ENCODE peak calls at places on chromosomes 5 and 9, in five cellular contexts. P, J, N, O and W are unnamed samples.

GRCh38 chr9:133954862-133955529 is 37.1 kb downstream of the VAV2 start:
- DNase-seq in P (no peak), J (no peak), N (no peak), O (no peak), W (no peak)

GRCh38 chr9:79120533-79121315 is 451.0 kb upstream of the TLE4 start:
- DNase-seq in P (peak; percentile 16), J (no peak), N (no peak), O (no peak), W (no peak)

GRCh38 chr5:133245191-133246052 is 193.6 kb downstream of the HSPA4 start:
- DNase-seq in P (peak; percentile 73), J (no peak), N (peak; percentile 99), O (no peak), W (no peak)

GRCh38 chr5:74401566-74402320 is 238.8 kb downstream of the ENC1 start:
- DNase-seq in P (no peak), J (no peak), N (no peak), O (no peak), W (no peak)

GRCh38 chr9:124290743-124291554 is 33.2 kb downstream of the NEK6 start:
- DNase-seq in P (no peak), J (no peak), N (no peak), O (no peak), W (no peak)

GRCh38 chr9:107488400-107489143 is 997 bp downstream of the KLF4 start:
- DNase-seq in P (peak; percentile 81), J (no peak), N (peak; percentile 31), O (peak; percentile 78), W (no peak)

GRCh38 chr9:134408389-134408788 is 82.1 kb downstream of the RXRA start:
- DNase-seq in P (peak; percentile 41), J (no peak), N (no peak), O (no peak), W (no peak)

GRCh38 chr9:87678650-87679355 is 47.1 kb upstream of the CTSL start:
- DNase-seq in P (peak; percentile 66), J (no peak), N (peak; percentile 62), O (peak; percentile 69), W (peak; percentile 9)

GRCh38 chr5:149636861-149637246 is 55.6 kb downstream of the ARHGEF37 start:
- DNase-seq in P (peak; percentile 82), J (peak; percentile 47), N (peak; percentile 62), O (peak; percentile 89), W (peak; percentile 34)

GRCh38 chr9:104788251-104788650 is 24.3 kb downstream of the NIPSNAP3B start:
- DNase-seq in P (no peak), J (no peak), N (no peak), O (no peak), W (no peak)

GRCh38 chr5:125302577-125302976 is 556.1 kb upstream of the ZNF608 start:
- DNase-seq in P (no peak), J (no peak), N (no peak), O (no peak), W (no peak)

GRCh38 chr9:304519-305185 is 90.0 kb downstream of the DOCK8 start:
- DNase-seq in P (no peak), J (no peak), N (no peak), O (no peak), W (no peak)

GRCh38 chr5:139287890-139288635 is 5.5 kb upstream of the MATR3 start:
- DNase-seq in P (no peak), J (no peak), N (no peak), O (no peak), W (no peak)

GRCh38 chr9:91840469-91840868 is 109.6 kb downstream of the ROR2 start:
- DNase-seq in P (no peak), J (no peak), N (no peak), O (no peak), W (no peak)

GRCh38 chr5:113025596-113025995 is 49.0 kb downstream of the DCP2 start:
- DNase-seq in P (no peak), J (no peak), N (no peak), O (no peak), W (no peak)

GRCh38 chr5:139648205-139649081 is at the start of gene CXXC5:
- DNase-seq in P (peak; percentile 89), J (peak; percentile 66), N (peak; percentile 92), O (peak; percentile 80), W (peak; percentile 29)

GRCh38 chr5:68548959-68549676 is 333.6 kb downstream of the PIK3R1 start:
- DNase-seq in P (peak; percentile 16), J (no peak), N (no peak), O (no peak), W (no peak)

GRCh38 chr5:134018154-134018985 is 13.6 kb upstream of the VDAC1 start:
- DNase-seq in P (no peak), J (no peak), N (peak; percentile 69), O (no peak), W (no peak)

GRCh38 chr9:87713278-87713989 is 12.5 kb upstream of the CTSL start:
- DNase-seq in P (peak; percentile 81), J (no peak), N (peak; percentile 91), O (peak; percentile 81), W (no peak)

GRCh38 chr9:36051317-36051716 is 14.6 kb downstream of the RECK start:
- DNase-seq in P (no peak), J (no peak), N (no peak), O (no peak), W (no peak)

GRCh38 chr9:72471096-72471495 is 50.3 kb upstream of the TMC1 start:
- DNase-seq in P (no peak), J (no peak), N (no peak), O (no peak), W (no peak)

GRCh38 chr9:37926737-37927590 is 23.0 kb upstream of the SLC25A51 start:
- DNase-seq in P (no peak), J (no peak), N (peak; percentile 25), O (no peak), W (peak; percentile 80)

GRCh38 chr5:146345240-146345577 is 6.6 kb downstream of the POU4F3 start:
- DNase-seq in P (no peak), J (no peak), N (no peak), O (no peak), W (no peak)

GRCh38 chr9:77750284-77750683 is 102.2 kb upstream of the GNA14 start:
- DNase-seq in P (no peak), J (no peak), N (no peak), O (no peak), W (no peak)
- H3K4me3 ChIP-seq in P (no peak overlapping the region), J (no peak overlapping the region), N (no peak overlapping the region), O (no peak overlapping the region), W (no peak overlapping the region)

DNA sequence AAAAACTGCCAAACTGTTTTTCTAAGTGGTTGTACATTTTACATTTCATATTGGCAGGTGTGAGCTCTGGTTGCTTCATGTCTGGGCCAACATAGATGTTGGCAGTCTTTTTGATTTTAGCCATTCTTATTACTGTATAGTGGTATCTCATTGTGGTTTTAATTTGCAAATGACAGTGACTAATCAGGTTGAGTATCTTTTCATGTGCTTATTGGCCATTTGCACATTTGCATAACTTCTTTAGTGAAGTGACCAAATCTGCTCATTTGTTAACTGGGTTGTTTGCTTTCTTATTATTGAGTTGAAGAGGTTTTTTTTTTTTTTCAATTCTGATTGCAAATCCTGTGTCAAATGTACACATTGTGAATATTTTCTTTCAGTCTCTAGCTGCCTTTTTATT is 36.9 kb upstream of the MSX2 start:
- DNase-seq in P (no peak), J (no peak), N (no peak), O (no peak), W (no peak)
- H3K4me3 ChIP-seq in P (no peak overlapping the region), J (no peak overlapping the region), N (no peak overlapping the region), O (no peak overlapping the region), W (no peak overlapping the region)

GRCh38 chr5:169655353-169655752 is 18.3 kb downstream of the DOCK2 start:
- DNase-seq in P (no peak), J (no peak), N (no peak), O (no peak), W (no peak)
- H3K4me3 ChIP-seq in P (no peak overlapping the region), J (no peak overlapping the region), N (no peak overlapping the region), O (no peak overlapping the region), W (no peak overlapping the region)

GRCh38 chr5:157745041-157745456 is 1.5 kb downstream of the LSM11 start:
- DNase-seq in P (no peak), J (no peak), N (no peak), O (no peak), W (no peak)
- H3K4me3 ChIP-seq in P (no peak overlapping the region), J (no peak overlapping the region), N (peak overlapping the region; percentile 75), O (peak overlapping the region; percentile 52), W (peak overlapping the region; percentile 70)

GRCh38 chr9:86632537-86632936 is 278.3 kb upstream of the TUT7 start:
- DNase-seq in P (no peak), J (no peak), N (no peak), O (no peak), W (no peak)
- H3K4me3 ChIP-seq in P (no peak overlapping the region), J (no peak overlapping the region), N (no peak overlapping the region), O (no peak overlapping the region), W (no peak overlapping the region)